ENCODE peak calls at places on chromosomes 1 and 21, in seven cellular contexts. X is stomach, O is vagina, L is ovary, B is adrenal gland, R is GM12892, S is tibial nerve. E is an unnamed sample.

GRCh38 chr1:22625262-22625925 is 11.0 kb upstream of the C1QA start:
- DNase-seq in X (no peak), O (no peak), L (no peak), B (no peak), R (no peak), S (no peak), E (no peak)

GRCh38 chr1:201450721-201451291 is 18.2 kb downstream of the PHLDA3 start:
- DNase-seq in X (no peak), O (no peak), L (peak), B (peak), R (no peak), S (no peak), E (no peak)

GRCh38 chr1:151542710-151543129 is 2.6 kb downstream of the TUFT1 start:
- DNase-seq in X (no peak), O (no peak), L (no peak), B (peak), R (no peak), S (no peak), E (peak)

GRCh38 chr1:114108741-114109255 is 44.9 kb downstream of the SYT6 start:
- DNase-seq in X (no peak), O (no peak), L (no peak), B (peak), R (peak), S (no peak), E (no peak)

GRCh38 chr1:225626698-225627097 is 26.2 kb downstream of the ENAH start:
- DNase-seq in X (no peak), O (no peak), L (no peak), B (no peak), R (no peak), S (no peak), E (no peak)

GRCh38 chr1:165645654-165646366 is 14.8 kb downstream of the MGST3 start:
- DNase-seq in X (peak), O (no peak), L (no peak), B (no peak), R (no peak), S (no peak), E (no peak)

GRCh38 chr1:12594966-12595838 is 22.8 kb downstream of the DHRS3 start:
- DNase-seq in X (peak), O (no peak), L (peak), B (no peak), R (no peak), S (no peak), E (peak)

GRCh38 chr1:89724369-89725015 is 91.6 kb downstream of the LRRC8C start:
- DNase-seq in X (no peak), O (no peak), L (no peak), B (no peak), R (no peak), S (no peak), E (no peak)

GRCh38 chr1:14377386-14377785 is 221.1 kb upstream of the KAZN start:
- DNase-seq in X (no peak), O (no peak), L (no peak), B (no peak), R (no peak), S (no peak), E (no peak)

GRCh38 chr1:186806477-186806876 is 22.3 kb upstream of the PLA2G4A start:
- DNase-seq in X (no peak), O (no peak), L (no peak), B (no peak), R (no peak), S (no peak), E (no peak)

GRCh38 chr21:26849428-26850115 is 4.4 kb upstream of the ADAMTS1 start:
- DNase-seq in X (no peak), O (no peak), L (no peak), B (no peak), R (no peak), S (no peak), E (no peak)

GRCh38 chr1:16116625-16117024 is 39.2 kb downstream of the EPHA2 start:
- DNase-seq in X (no peak), O (no peak), L (no peak), B (no peak), R (no peak), S (no peak), E (no peak)

GRCh38 chr21:37956772-37957171 is 40.5 kb upstream of the KCNJ6 start:
- DNase-seq in X (no peak), O (no peak), L (no peak), B (no peak), R (no peak), S (no peak), E (no peak)

GRCh38 chr1:46489638-46490602 is at the start of gene DMBX1:
- DNase-seq in X (peak), O (no peak), L (no peak), B (no peak), R (peak), S (no peak), E (no peak)

GRCh38 chr1:54372978-54373377 is 33.2 kb downstream of the SSBP3 start:
- DNase-seq in X (no peak), O (no peak), L (no peak), B (no peak), R (peak), S (no peak), E (no peak)

GRCh38 chr1:79042117-79042516 is 35.6 kb upstream of the ADGRL4 start:
- DNase-seq in X (no peak), O (no peak), L (no peak), B (no peak), R (no peak), S (no peak), E (no peak)

GRCh38 chr1:198156111-198156744 is 570 bp upstream of the NEK7 start:
- DNase-seq in X (peak), O (no peak), L (peak), B (peak), R (no peak), S (peak), E (peak)

GRCh38 chr1:43272161-43272560 is 2.4 kb downstream of the TMEM125 start:
- DNase-seq in X (peak), O (no peak), L (no peak), B (no peak), R (no peak), S (no peak), E (no peak)

GRCh38 chr1:203625623-203626189 is 926 bp upstream of the ATP2B4 start:
- DNase-seq in X (no peak), O (no peak), L (no peak), B (peak), R (no peak), S (no peak), E (no peak)

GRCh38 chr1:199113265-199113869 is 474.5 kb downstream of the PTPRC start:
- DNase-seq in X (peak), O (no peak), L (no peak), B (peak), R (no peak), S (no peak), E (no peak)

GRCh38 chr1:14605945-14606344 is 7.5 kb downstream of the KAZN start:
- DNase-seq in X (no peak), O (no peak), L (no peak), B (no peak), R (no peak), S (no peak), E (no peak)

GRCh38 chr1:228228601-228229074 is 20.8 kb downstream of the OBSCN start:
- DNase-seq in X (no peak), O (no peak), L (no peak), B (no peak), R (no peak), S (no peak), E (no peak)

GRCh38 chr1:89553195-89553584 is 28.6 kb downstream of the LRRC8B start:
- DNase-seq in X (no peak), O (no peak), L (no peak), B (no peak), R (no peak), S (no peak), E (no peak)

GRCh38 chr1:72438270-72438669 is 155.9 kb upstream of the NEGR1 start:
- DNase-seq in X (no peak), O (no peak), L (no peak), B (no peak), R (no peak), S (no peak), E (no peak)

GRCh38 chr1:29032839-29033238 is 90.9 kb downstream of the TMEM200B start:
- DNase-seq in X (no peak), O (no peak), L (no peak), B (no peak), R (no peak), S (no peak), E (no peak)

GRCh38 chr1:2595812-2596529 is 9.4 kb downstream of the PRXL2B start:
- DNase-seq in X (no peak), O (no peak), L (no peak), B (no peak), R (no peak), S (no peak), E (no peak)

GRCh38 chr1:159594581-159594980 is 7.0 kb downstream of the APCS start:
- DNase-seq in X (no peak), O (no peak), L (no peak), B (no peak), R (no peak), S (no peak), E (no peak)

GRCh38 chr1:83064589-83065242 is 934.2 kb downstream of the TTLL7 start:
- DNase-seq in X (no peak), O (no peak), L (no peak), B (no peak), R (no peak), S (no peak), E (no peak)

GRCh38 chr21:37207441-37208009 is 59.6 kb downstream of the VPS26C start:
- DNase-seq in X (no peak), O (no peak), L (no peak), B (peak), R (peak), S (no peak), E (no peak)

GRCh38 chr1:17234405-17234804 is 14.5 kb upstream of the PADI3 start:
- DNase-seq in X (no peak), O (no peak), L (no peak), B (no peak), R (no peak), S (no peak), E (no peak)

GRCh38 chr1:16005597-16005996 is 1.6 kb downstream of the SRARP start:
- DNase-seq in X (no peak), O (no peak), L (no peak), B (no peak), R (no peak), S (no peak), E (no peak)

GRCh38 chr1:208036177-208036808 is 125.4 kb upstream of the CD34 start:
- DNase-seq in X (no peak), O (no peak), L (no peak), B (no peak), R (no peak), S (no peak), E (no peak)

GRCh38 chr1:111672338-111672737 is 52.7 kb downstream of the RAP1A start:
- DNase-seq in X (no peak), O (no peak), L (no peak), B (no peak), R (no peak), S (no peak), E (no peak)

GRCh38 chr1:212916395-212917133 is 33.8 kb upstream of the VASH2 start:
- DNase-seq in X (peak), O (peak), L (peak), B (no peak), R (no peak), S (no peak), E (no peak)

GRCh38 chr1:100584761-100585745 is 47.1 kb downstream of the GPR88 start:
- DNase-seq in X (no peak), O (no peak), L (no peak), B (peak), R (no peak), S (no peak), E (no peak)

GRCh38 chr1:3914911-3915310 is 14.8 kb upstream of the C1orf174 start:
- DNase-seq in X (no peak), O (no peak), L (no peak), B (no peak), R (no peak), S (no peak), E (peak)

GRCh38 chr1:44293761-44294315 is 61.2 kb downstream of the ERI3 start:
- DNase-seq in X (peak), O (no peak), L (no peak), B (peak), R (no peak), S (no peak), E (no peak)

GRCh38 chr1:79322511-79323027 is 316.0 kb upstream of the ADGRL4 start:
- DNase-seq in X (no peak), O (no peak), L (no peak), B (no peak), R (no peak), S (no peak), E (no peak)

GRCh38 chr1:119603695-119604094 is 44.4 kb downstream of the ZNF697 start:
- DNase-seq in X (no peak), O (no peak), L (no peak), B (no peak), R (no peak), S (no peak), E (no peak)

GRCh38 chr1:240455228-240455821 is 156.6 kb downstream of the GREM2 start:
- DNase-seq in X (no peak), O (no peak), L (no peak), B (no peak), R (no peak), S (no peak), E (no peak)

DNA sequence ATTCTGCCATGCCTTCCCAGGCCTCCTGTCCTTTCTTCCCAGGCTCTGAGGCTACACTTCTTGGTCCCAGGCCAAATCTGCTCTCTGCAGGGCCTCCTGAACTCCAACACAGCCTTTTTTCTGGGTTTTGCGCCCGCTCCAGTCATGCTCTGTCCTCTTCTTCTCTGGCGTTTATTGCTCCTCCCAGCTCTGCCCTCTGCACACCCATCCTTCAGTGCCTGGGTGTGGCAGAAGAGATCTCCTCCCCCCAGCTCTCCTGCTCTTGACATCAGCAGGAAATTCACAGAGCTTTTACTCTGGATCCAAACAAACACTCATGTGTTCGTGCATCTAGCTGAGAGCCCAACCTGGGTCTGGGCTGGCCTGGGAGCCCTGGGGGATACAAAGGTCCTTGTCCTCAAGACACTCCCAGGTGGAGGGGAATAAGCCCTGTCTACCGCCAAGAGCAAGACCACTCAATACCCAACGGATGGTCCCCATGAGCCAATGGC is 22.9 kb upstream of the EPS8L3 start:
- DNase-seq in X (peak), O (no peak), L (peak), B (no peak), R (no peak), S (no peak), E (no peak)
- TF ChIP-seq POLR2A in X (no peak), O (no peak), L (no peak), B (no peak), R (no peak), S (no peak), E (no peak)

GRCh38 chr1:1125945-1126344 is 10.1 kb upstream of the C1orf159 start:
- DNase-seq in X (no peak), O (no peak), L (no peak), B (no peak), R (no peak), S (no peak), E (no peak)

GRCh38 chr1:1124508-1124785 is 8.6 kb upstream of the C1orf159 start:
- DNase-seq in X (no peak), O (no peak), L (no peak), B (no peak), R (no peak), S (no peak), E (no peak)

GRCh38 chr1:1122981-1123480 is 7.1 kb upstream of the C1orf159 start:
- DNase-seq in X (no peak), O (no peak), L (no peak), B (no peak), R (no peak), S (no peak), E (no peak)

GRCh38 chr1:1123581-1124507 is 8.0 kb upstream of the C1orf159 start:
- DNase-seq in X (no peak), O (no peak), L (no peak), B (no peak), R (no peak), S (no peak), E (no peak)

DNA sequence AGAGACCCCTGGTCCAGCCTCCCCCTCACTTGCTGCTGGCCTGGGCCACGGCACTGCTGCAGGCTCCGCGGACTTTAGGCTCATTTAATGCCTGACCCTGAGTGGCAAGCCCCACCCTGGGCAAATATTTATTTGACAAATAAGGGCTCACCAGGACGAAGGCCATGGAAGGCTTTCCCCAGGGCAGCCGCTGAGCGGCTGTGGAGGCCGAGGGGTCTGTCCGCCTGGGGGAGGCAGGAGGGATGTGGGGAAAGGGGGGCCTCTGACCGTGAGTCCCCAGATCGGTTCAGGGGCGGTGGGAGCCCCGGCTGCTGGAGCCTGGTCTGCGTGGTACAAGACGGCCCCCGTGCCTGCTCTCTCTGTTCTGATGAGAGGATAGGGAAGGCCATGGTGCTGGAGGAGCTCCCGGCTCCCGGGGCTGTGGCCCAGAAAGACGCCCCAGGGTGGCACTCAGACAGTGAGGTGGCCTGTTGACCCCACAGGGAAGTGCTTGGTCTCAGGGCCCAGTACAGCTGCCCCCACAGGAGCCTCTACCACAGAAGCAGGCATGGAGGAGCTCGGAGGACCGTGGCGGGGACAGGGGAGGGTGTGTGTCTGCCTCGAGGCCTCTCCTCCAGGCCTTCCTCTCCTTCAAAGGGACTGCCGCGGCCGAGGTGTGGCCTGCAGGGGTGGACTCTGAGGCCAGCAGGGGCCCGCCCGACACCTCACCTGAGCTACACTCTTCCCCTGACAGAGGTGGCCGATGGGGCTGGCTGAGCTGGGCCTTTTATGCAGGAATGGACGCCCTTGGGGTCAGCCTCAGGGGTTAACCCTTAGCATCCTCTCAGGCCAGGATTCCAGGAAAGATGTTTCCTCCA is 9.1 kb upstream of the C1orf159 start:
- DNase-seq in X (peak), O (no peak), L (no peak), B (no peak), R (no peak), S (no peak), E (no peak)
- TF ChIP-seq POLR2A in X (no peak), O (no peak), L (no peak), B (no peak), R (no peak), S (no peak), E (no peak)

GRCh38 chr1:41017141-41018024 is 4.1 kb downstream of the SLFNL1 start:
- DNase-seq in X (no peak), O (no peak), L (no peak), B (no peak), R (no peak), S (no peak), E (no peak)

GRCh38 chr1:41018039-41018438 is 3.5 kb downstream of the SLFNL1 start:
- DNase-seq in X (no peak), O (no peak), L (no peak), B (no peak), R (no peak), S (no peak), E (no peak)

GRCh38 chr1:41014871-41015270 is 6.7 kb downstream of the SLFNL1 start:
- DNase-seq in X (no peak), O (no peak), L (no peak), B (no peak), R (no peak), S (no peak), E (no peak)

GRCh38 chr1:41015281-41015680 is 6.2 kb downstream of the SLFNL1 start:
- DNase-seq in X (no peak), O (no peak), L (no peak), B (no peak), R (no peak), S (no peak), E (peak)

GRCh38 chr1:41015894-41016470 is 5.5 kb downstream of the SLFNL1 start:
- DNase-seq in X (no peak), O (no peak), L (no peak), B (no peak), R (no peak), S (no peak), E (peak)
- TF ChIP-seq POLR2A in X (no peak), O (no peak), L (no peak), B (no peak), R (peak), S (no peak), E (no peak)

DNA sequence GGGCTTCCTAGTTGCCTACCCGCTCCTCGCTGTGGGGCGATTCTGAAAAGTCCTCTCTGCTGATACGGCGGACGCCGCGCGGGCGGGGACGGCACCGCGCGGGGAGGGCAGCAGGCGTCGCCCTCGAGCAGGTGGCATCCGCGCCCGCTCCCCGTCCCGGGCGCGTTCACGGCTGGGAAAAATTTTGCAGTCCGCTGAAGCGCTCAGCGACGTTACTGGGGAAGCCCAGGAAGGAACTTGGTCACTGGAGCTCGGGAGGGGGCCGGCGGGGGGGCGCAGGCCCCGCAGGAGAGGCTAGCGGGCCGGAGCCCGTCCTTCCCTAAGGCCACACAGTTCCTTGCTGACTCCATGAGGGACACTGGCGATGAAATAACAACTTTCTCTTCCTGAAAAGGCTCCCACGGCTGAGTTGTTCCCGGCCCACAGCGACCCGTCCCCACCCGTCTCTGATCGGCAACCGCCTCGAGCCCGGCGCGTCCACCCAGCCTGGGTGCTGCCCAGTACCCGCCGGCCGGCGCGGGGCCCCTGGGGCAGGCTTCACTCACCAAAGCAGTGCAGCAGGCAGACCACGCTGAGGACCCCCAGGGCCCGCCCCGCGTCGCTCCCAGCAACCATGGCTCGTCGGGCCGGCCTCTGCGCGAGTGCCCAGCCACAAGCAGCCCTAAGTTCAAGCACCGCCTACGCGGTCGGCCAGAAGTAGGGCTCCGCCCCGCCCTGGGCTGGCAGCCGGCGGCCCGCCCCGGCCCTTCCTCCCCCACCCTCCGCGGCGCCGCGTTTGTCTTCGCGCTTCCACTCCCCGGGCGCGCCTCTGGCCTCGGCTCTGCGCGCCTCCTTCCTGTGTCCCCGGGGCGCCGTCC is at the start of gene CD58:
- DNase-seq in X (peak), O (no peak), L (peak), B (peak), R (peak), S (peak), E (peak)
- TF ChIP-seq POLR2A in X (peak), O (no peak), L (peak), B (peak), R (peak), S (peak), E (peak)

GRCh38 chr21:41507521-41508414 is at the start of gene TMPRSS2:
- DNase-seq in X (peak), O (no peak), L (no peak), B (no peak), R (no peak), S (no peak), E (no peak)
- TF ChIP-seq POLR2A in X (peak), O (no peak), L (no peak), B (no peak), R (no peak), S (no peak), E (no peak)

E was measured in lower leg skin.